ENCODE peak calls at places on chromosome 16, in six cellular contexts. O, Z, C, G, N and I are unnamed samples.

GRCh38 chr16:49919327-49919726 is 63.4 kb upstream of the ZNF423 start:
- DNase-seq in O (no peak), Z (no peak), C (no peak), G (no peak), N (no peak), I (no peak)

GRCh38 chr16:59635674-59636073 is 901.6 kb upstream of the GOT2 start:
- DNase-seq in O (no peak), Z (no peak), C (peak; percentile 40), G (no peak), N (no peak), I (no peak)

GRCh38 chr16:19710991-19711545 is 7.0 kb downstream of the KNOP1 start:
- DNase-seq in O (no peak), Z (no peak), C (no peak), G (no peak), N (no peak), I (no peak)

GRCh38 chr16:83887088-83887487 is 11.8 kb upstream of the MLYCD start:
- DNase-seq in O (no peak), Z (peak; percentile 53), C (no peak), G (no peak), N (no peak), I (peak; percentile 15)

GRCh38 chr16:23590181-23590580 is 5.9 kb downstream of the NDUFAB1 start:
- DNase-seq in O (no peak), Z (no peak), C (no peak), G (no peak), N (no peak), I (no peak)

GRCh38 chr16:7246578-7246977 is 86.1 kb upstream of the RBFOX1 start:
- DNase-seq in O (no peak), Z (no peak), C (no peak), G (peak; percentile 8), N (no peak), I (peak; percentile 23)

GRCh38 chr16:77273-77806 is 685 bp upstream of the MPG start:
- DNase-seq in O (peak; percentile 29), Z (peak; percentile 73), C (peak; percentile 65), G (no peak), N (no peak), I (peak; percentile 71)

GRCh38 chr16:11445486-11445885 is 100.2 kb downstream of the RMI2 start:
- DNase-seq in O (no peak), Z (no peak), C (no peak), G (no peak), N (no peak), I (no peak)

GRCh38 chr16:66668777-66669444 is 27.6 kb downstream of the CMTM4 start:
- DNase-seq in O (no peak), Z (no peak), C (no peak), G (no peak), N (no peak), I (no peak)

GRCh38 chr16:2825899-2826298 is 4.2 kb upstream of the ZG16B start:
- DNase-seq in O (no peak), Z (no peak), C (no peak), G (no peak), N (no peak), I (no peak)

DNA sequence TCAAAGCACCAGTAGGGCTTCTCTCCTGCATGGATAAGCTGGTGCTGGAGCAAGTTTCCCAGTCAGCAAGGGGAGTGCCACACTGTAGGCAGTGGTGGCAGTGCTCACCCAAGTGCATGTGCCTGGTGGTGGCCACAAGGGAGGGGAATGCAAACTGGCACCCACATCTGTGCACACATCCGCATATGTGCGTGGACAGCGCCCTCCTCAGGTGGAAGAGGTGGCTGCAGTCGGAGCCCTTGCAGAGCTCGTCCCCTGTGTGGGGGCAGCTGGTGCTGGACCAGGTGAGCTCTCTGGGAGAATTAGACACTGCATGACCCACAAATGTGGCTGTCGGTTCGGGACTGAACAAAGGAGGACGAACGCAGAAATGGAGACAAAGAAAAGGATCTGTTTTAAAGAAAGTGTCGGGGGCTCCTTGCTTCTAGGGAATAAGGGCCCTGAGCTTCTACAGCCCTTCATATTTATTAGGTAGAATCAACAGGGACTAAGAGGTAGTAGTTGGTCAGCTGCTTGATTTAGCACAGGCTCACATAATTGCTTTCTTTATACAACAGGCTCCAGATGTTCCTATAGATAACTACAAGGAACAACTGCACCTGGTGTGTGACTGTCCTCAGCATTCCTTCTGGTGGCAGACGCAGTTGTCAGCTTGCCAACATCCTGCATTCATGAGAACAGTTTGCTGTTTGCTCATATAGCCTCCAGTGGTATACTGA is 5.3 kb upstream of the ZNF689 start:
- DNase-seq in O (peak; percentile 76), Z (peak; percentile 84), C (peak; percentile 35), G (peak; percentile 18), N (no peak), I (peak; percentile 81)
- TF ChIP-seq MYC in O (peak; percentile 79), Z (no peak), C (no peak), G (no peak), N (no peak), I (peak; percentile 81)

GRCh38 chr16:17914168-17914567 is 422.4 kb downstream of the NPIPA8 start:
- DNase-seq in O (no peak), Z (no peak), C (no peak), G (no peak), N (no peak), I (no peak)

GRCh38 chr16:17921357-17921978 is 415.1 kb downstream of the NPIPA8 start:
- DNase-seq in O (peak; percentile 64), Z (peak; percentile 14), C (no peak), G (peak; percentile 65), N (no peak), I (peak; percentile 53)

GRCh38 chr16:17917316-17918019 is 419.1 kb downstream of the NPIPA8 start:
- DNase-seq in O (peak; percentile 15), Z (no peak), C (no peak), G (no peak), N (no peak), I (no peak)
- TF ChIP-seq MYC in O (no peak), Z (no peak), C (no peak), G (no peak), N (no peak), I (no peak)

GRCh38 chr16:57235128-57236092 is 9.6 kb upstream of the ARL2BP start:
- DNase-seq in O (peak; percentile 29), Z (no peak), C (peak; percentile 6), G (peak; percentile 23), N (no peak), I (peak; percentile 78)
- TF ChIP-seq MYC in O (no peak), Z (no peak), C (no peak), G (no peak), N (no peak), I (no peak)

DNA sequence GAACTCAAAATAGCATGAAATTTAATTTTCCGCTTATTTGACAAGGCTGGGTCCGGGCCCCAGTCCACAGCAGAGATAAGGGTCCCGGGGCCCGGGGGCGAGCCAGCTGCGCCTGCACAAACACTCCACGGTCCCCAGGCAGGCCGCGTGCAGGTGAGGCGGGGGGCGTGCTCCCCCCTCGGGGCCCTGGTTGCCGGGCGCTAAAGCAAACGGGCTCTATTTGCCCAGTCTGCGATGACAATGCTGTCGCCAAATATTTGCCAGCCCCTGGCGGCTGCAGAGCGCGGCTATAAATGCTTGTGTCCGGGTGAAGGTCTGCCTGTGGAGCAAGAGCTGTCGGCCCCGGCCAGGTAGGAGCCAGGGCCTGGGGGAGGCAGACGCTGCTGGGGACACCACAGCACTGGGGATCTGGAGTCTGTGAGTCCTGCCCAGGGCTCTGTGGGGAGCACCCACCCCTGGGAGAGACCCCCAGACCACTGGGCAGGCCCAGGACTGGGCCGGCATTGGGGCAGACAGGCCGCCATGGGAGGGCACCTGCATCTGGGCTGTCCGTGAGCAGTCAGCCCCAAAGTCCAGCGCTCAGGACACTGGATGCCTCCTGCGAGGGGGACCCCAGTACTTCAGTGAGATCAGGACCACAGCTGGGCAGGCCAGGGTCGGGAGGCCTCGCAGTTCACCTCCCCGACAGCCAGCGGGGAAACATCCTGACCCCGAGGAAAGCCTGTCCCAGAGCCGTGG is at the start of gene PERCC1:
- DNase-seq in O (peak; percentile 87), Z (no peak), C (no peak), G (no peak), N (no peak), I (no peak)
- TF ChIP-seq MYC in O (peak; percentile 90), Z (no peak), C (no peak), G (no peak), N (no peak), I (no peak)

DNA sequence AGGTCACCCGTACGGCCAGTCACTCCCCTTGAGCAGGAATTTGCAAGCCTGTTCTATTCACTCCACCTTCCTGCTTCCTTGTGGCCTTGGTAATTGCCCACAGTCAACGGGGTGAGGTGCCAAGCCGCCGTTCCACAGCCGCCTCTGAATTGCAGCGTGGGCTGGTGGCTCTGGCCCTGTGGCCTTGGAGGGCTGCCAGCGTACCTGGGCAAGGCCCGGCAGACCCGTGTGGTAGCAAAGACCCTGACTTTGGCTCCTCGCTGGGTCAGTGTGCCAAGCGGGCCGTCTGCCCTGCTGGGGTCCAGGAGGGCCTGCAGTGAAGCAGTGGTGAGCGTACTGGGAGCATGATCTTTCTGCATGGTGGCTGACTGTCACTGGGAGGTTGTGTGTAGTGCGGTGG is 3.6 kb downstream of the BANP start:
- DNase-seq in O (no peak), Z (no peak), C (no peak), G (no peak), N (no peak), I (no peak)
- TF ChIP-seq MYC in O (no peak), Z (no peak), C (no peak), G (no peak), N (no peak), I (no peak)

DNA sequence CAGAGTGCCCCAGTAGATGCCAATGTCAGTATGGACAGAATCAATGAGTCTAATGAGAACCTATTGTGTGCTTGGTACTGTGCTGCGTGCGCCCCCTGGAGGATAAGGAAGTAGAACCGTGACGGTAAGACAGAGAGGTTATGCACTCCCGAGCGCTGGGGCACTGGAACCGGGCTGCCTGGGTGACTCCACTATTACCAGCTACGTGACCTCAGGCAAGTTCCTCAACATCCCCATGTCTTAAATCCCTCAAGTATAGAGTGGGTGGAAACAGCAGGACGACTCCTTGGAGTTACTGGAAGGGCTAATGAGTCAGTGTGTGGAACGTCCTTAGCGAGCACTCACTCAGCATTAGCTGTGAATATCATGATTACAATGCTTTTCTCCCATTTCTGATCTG is 16.2 kb downstream of the CHST4 start:
- DNase-seq in O (peak; percentile 63), Z (peak; percentile 61), C (peak; percentile 14), G (peak; percentile 44), N (no peak), I (peak; percentile 77)
- TF ChIP-seq MYC in O (no peak), Z (no peak), C (no peak), G (no peak), N (no peak), I (no peak)

GRCh38 chr16:62208934-62209333 is 172.7 kb upstream of the CDH8 start:
- DNase-seq in O (no peak), Z (no peak), C (no peak), G (no peak), N (no peak), I (no peak)
- TF ChIP-seq MYC in O (no peak), Z (no peak), C (no peak), G (no peak), N (no peak), I (no peak)

DNA sequence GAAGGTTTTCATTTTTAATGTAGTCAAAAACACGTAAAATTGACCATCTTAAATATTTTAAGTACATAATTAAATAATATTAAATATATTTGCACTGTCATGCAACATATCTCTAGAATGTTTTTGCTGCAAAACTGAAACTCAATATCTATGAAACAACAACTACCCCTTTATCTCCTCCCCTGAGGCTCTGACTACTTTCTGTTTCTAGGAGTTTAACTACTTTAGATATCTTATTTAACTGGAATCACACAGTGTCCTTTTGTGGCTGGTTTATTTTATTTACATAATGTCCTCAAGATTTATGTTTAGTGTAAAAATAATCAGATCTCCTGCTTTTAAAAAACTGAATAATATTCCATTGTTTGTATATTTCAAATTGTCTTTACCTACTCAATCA is 2003.9 kb downstream of the TP53TG3F start:
- DNase-seq in O (no peak), Z (no peak), C (no peak), G (no peak), N (no peak), I (no peak)
- TF ChIP-seq MYC in O (no peak), Z (no peak), C (no peak), G (no peak), N (no peak), I (no peak)